ENCODE peak calls at places on chromosomes 3 and 15, in four cellular contexts. One of them, this sample, is unnamed. For H3K4me1, the result is how much of the 10 kb centered on the place peaks cover.

GRCh38 chr15:48475600-48476395 is 144.6 kb downstream of the DUT start:
- DNase-seq in mucosa of descending colon: no peak
- DNase-seq in DND-41: no peak
- DNase-seq in tibial nerve: no peak
- DNase-seq in this sample: no peak

GRCh38 chr3:100073555-100074307 is 40.6 kb downstream of the FILIP1L start:
- DNase-seq in mucosa of descending colon: no peak
- DNase-seq in tibial nerve: no peak
- DNase-seq in DND-41: peak
- DNase-seq in this sample: no peak

GRCh38 chr3:131526801-131527347 is 24.1 kb upstream of the MRPL3 start:
- DNase-seq in mucosa of descending colon: peak
- DNase-seq in tibial nerve: no peak
- DNase-seq in DND-41: no peak
- DNase-seq in this sample: no peak

GRCh38 chr3:56915969-56916586 is 114.3 kb upstream of the ARHGEF3 start:
- DNase-seq in mucosa of descending colon: peak
- DNase-seq in DND-41: peak
- DNase-seq in tibial nerve: no peak
- DNase-seq in this sample: no peak

GRCh38 chr3:45497963-45498362 is 96.6 kb upstream of the LIMD1 start:
- DNase-seq in DND-41: peak
- DNase-seq in mucosa of descending colon: no peak
- DNase-seq in tibial nerve: no peak
- DNase-seq in this sample: no peak

GRCh38 chr3:95350066-95350465 is 1287.2 kb downstream of the NSUN3 start:
- DNase-seq in DND-41: no peak
- DNase-seq in mucosa of descending colon: no peak
- DNase-seq in tibial nerve: no peak
- DNase-seq in this sample: no peak

GRCh38 chr15:66622677-66623076 is 56.9 kb upstream of the LCTL start:
- DNase-seq in mucosa of descending colon: no peak
- DNase-seq in tibial nerve: no peak
- DNase-seq in DND-41: no peak
- DNase-seq in this sample: no peak

GRCh38 chr15:63615935-63616334 is 18.7 kb downstream of the FBXL22 start:
- DNase-seq in tibial nerve: no peak
- DNase-seq in DND-41: no peak
- DNase-seq in mucosa of descending colon: no peak
- DNase-seq in this sample: no peak

GRCh38 chr3:10317311-10317960 is 3.5 kb downstream of the SEC13 start:
- DNase-seq in DND-41: no peak
- DNase-seq in tibial nerve: no peak
- DNase-seq in mucosa of descending colon: no peak
- DNase-seq in this sample: no peak

GRCh38 chr3:46056686-46057085 is 29.4 kb upstream of the XCR1 start:
- DNase-seq in DND-41: no peak
- DNase-seq in mucosa of descending colon: no peak
- DNase-seq in tibial nerve: no peak
- DNase-seq in this sample: no peak

GRCh38 chr15:68553994-68554715 is 24.6 kb upstream of the CORO2B start:
- DNase-seq in mucosa of descending colon: no peak
- DNase-seq in DND-41: peak
- DNase-seq in tibial nerve: peak
- DNase-seq in this sample: no peak

GRCh38 chr3:129892857-129893615 is 475 bp downstream of the TMCC1 start:
- DNase-seq in DND-41: peak
- DNase-seq in mucosa of descending colon: peak
- DNase-seq in tibial nerve: peak
- DNase-seq in this sample: no peak

GRCh38 chr15:37877851-37878577 is 56.4 kb upstream of the TMCO5A start:
- DNase-seq in DND-41: no peak
- DNase-seq in tibial nerve: no peak
- DNase-seq in mucosa of descending colon: no peak
- DNase-seq in this sample: no peak

GRCh38 chr15:53872410-53872809 is 105.8 kb upstream of the UNC13C start:
- DNase-seq in mucosa of descending colon: no peak
- DNase-seq in DND-41: no peak
- DNase-seq in tibial nerve: no peak
- DNase-seq in this sample: no peak

GRCh38 chr3:149936812-149937230 is 33.9 kb downstream of the PFN2 start:
- DNase-seq in mucosa of descending colon: no peak
- DNase-seq in tibial nerve: peak
- DNase-seq in DND-41: peak
- DNase-seq in this sample: no peak

GRCh38 chr15:44735482-44736260 is 657 bp upstream of the TRIM69 start:
- DNase-seq in DND-41: no peak
- DNase-seq in tibial nerve: peak
- DNase-seq in mucosa of descending colon: no peak
- DNase-seq in this sample: peak

GRCh38 chr3:131328739-131329138 is 52.8 kb upstream of the NUDT16 start:
- DNase-seq in mucosa of descending colon: no peak
- DNase-seq in tibial nerve: no peak
- DNase-seq in DND-41: no peak
- DNase-seq in this sample: no peak

DNA sequence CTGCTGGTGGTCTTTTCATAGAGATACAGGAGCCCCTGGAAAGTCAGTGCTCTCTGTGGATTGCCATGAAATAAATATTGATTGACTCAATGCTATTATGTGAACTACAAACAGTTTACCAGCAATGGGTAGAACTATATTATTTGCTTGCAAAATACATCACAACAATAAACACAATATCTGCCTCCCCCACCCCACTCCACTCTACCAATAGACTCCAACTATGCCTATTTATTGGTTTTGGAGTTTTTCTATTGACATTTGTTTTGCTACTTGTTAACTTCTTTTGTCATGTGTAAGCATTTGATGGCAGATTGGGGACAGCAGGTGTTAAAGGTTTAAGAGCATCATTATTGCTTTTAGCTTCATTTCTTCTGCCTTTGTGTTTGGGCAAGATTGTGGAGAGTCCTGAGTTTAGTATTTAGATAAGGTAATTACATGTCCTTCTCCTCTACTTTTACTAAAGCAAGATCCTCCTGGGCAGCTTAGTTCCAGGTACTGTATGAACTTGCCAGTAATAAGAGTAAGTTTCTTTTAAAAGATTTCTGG is 8.3 kb downstream of the FNDC3B start:
- DNase-seq in tibial nerve: no peak
- DNase-seq in DND-41: no peak
- DNase-seq in mucosa of descending colon: no peak
- DNase-seq in this sample: no peak
- H3K4me1 ChIP-seq in tibial nerve: under half
- H3K4me1 ChIP-seq in DND-41: under half
- H3K4me1 ChIP-seq in mucosa of descending colon: under half
- H3K4me1 ChIP-seq in this sample: under half

DNA sequence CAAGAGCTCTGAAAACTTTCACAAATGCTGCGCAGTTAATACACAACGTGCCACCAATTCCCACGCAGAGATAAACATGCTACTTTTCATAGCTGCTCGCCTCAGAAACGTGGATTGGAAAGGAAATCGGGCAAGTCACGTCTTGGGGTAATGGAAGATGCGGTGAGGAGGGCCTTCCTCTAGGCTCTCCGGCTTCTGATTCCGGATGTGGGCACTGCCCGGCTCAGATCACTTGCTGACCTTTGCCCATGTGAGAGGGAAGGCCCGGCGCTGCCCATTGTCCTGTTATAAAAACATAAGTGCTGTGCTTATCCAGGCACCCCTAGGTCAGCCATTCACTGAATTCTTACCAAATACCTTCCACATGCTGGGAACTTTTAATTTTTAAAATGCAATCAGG is 1.9 kb downstream of the ST8SIA2 start:
- DNase-seq in tibial nerve: no peak
- DNase-seq in DND-41: no peak
- DNase-seq in mucosa of descending colon: no peak
- DNase-seq in this sample: no peak
- H3K4me3 ChIP-seq in tibial nerve: no peak
- H3K4me3 ChIP-seq in DND-41: no peak
- H3K4me3 ChIP-seq in mucosa of descending colon: no peak
- H3K4me3 ChIP-seq in this sample: no peak

DNA sequence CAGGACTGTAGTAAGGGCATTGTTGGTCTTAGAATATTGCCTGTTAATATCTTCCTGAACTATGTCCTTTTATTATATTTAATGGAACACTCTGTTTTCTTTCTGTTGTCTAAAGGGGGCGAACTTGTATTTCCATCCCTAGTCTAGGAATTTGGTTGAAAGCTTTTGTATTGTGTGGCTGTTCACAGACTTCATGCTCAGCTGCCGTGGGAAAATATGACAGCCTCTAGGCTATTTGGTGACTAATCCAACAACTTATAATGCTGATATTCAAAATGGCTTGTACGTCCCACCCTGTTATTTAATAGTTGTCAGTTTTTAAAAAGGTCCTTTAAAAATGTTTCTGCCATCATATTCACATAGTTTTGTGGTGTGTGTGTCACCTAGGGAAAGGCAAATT is 202.6 kb downstream of the KLHL25 start:
- DNase-seq in DND-41: no peak
- DNase-seq in mucosa of descending colon: no peak
- DNase-seq in tibial nerve: no peak
- DNase-seq in this sample: no peak
- TF ChIP-seq CTCF in DND-41: peak
- TF ChIP-seq CTCF in mucosa of descending colon: no peak
- TF ChIP-seq CTCF in tibial nerve: peak
- TF ChIP-seq CTCF in this sample: no peak

GRCh38 chr3:37458162-37458895 is 283.9 kb upstream of the LRRFIP2 start:
- DNase-seq in tibial nerve: no peak
- DNase-seq in mucosa of descending colon: no peak
- DNase-seq in DND-41: no peak
- DNase-seq in this sample: no peak
- H3K4me1 ChIP-seq in tibial nerve: under half
- H3K4me1 ChIP-seq in mucosa of descending colon: under half
- H3K4me1 ChIP-seq in DND-41: under half
- H3K4me1 ChIP-seq in this sample: under half

GRCh38 chr15:98169551-98169950 is 209.0 kb downstream of the ARRDC4 start:
- DNase-seq in tibial nerve: no peak
- DNase-seq in DND-41: peak
- DNase-seq in mucosa of descending colon: no peak
- DNase-seq in this sample: no peak
- H3K4me3 ChIP-seq in tibial nerve: no peak
- H3K4me3 ChIP-seq in DND-41: no peak
- H3K4me3 ChIP-seq in mucosa of descending colon: no peak
- H3K4me3 ChIP-seq in this sample: no peak

DNA sequence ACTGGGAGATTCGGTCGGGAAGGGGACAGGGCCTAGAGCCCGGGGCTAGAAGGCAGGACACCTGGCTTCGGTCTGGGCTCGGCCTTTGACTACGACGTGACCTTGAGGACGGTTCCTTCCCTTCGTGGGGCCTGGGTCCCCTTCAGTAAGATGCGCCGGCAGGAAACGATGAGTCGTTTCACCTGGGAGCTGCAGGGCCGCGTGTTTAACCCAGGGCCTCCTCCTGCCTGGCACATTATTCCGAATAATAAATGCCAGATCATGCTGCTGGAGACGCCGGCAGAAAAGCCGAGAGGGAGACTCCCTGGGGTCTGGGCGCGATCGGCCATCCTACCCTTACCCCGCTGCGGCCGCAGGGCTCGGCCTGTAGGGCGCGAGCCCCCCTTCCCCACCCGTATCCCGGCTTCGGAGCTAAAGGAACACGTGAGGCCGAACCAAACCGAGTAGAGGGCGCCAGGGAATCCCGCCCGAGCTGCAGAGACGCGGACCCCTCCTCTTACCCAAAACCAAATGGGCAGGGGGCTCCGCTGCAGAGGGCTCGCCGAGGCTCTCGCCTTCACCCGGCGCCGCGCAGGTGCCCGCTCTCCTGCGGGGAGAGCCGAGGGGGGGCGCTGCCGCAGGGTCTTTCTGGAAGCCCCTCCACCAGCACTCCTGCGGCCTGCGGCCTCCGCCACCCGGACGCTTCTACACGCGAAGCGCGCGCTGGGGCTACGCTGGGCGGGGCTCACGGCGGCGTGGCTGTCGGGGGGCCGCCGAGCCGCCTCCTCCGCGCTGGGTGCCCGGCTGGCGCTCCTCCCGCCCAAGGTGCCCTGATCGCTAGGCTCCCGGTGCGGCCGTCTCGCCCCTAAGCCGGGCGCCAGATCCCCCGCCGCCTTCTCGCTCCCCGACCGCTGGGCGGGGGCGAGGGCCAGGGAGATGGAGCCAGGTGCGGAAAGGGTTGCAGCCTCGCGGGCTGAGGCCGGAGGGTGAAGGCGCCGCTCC is at the start of gene BDH1:
- DNase-seq in tibial nerve: peak
- DNase-seq in mucosa of descending colon: peak
- DNase-seq in DND-41: peak
- DNase-seq in this sample: no peak
- TF ChIP-seq CTCF in tibial nerve: no peak
- TF ChIP-seq CTCF in mucosa of descending colon: no peak
- TF ChIP-seq CTCF in DND-41: peak
- TF ChIP-seq CTCF in this sample: no peak

GRCh38 chr3:122987231-122987630 is 40.3 kb downstream of the SEMA5B start:
- DNase-seq in DND-41: no peak
- DNase-seq in tibial nerve: no peak
- DNase-seq in mucosa of descending colon: no peak
- DNase-seq in this sample: no peak
- H3K4me1 ChIP-seq in DND-41: under half
- H3K4me1 ChIP-seq in tibial nerve: under half
- H3K4me1 ChIP-seq in mucosa of descending colon: under half
- H3K4me1 ChIP-seq in this sample: under half

GRCh38 chr15:58537480-58537879 is 105.7 kb downstream of the LIPC start:
- DNase-seq in DND-41: no peak
- DNase-seq in mucosa of descending colon: no peak
- DNase-seq in tibial nerve: no peak
- DNase-seq in this sample: no peak
- H3K4me3 ChIP-seq in DND-41: no peak
- H3K4me3 ChIP-seq in mucosa of descending colon: no peak
- H3K4me3 ChIP-seq in tibial nerve: no peak
- H3K4me3 ChIP-seq in this sample: no peak